ENCODE peak calls at places on chromosomes 12 and 14, in seven cellular contexts. Y is endothelial cell of umbilical vein, O is astrocyte, I is neural progenitor cell, C is Karpas-422, R is OCI-LY7, S is hepatocyte. J is an unnamed sample.

GRCh38 chr14:58107947-58108552 is 44.0 kb downstream of the ARMH4 start:
- DNase-seq in Y (peak; percentile 67), O (peak; percentile 40), I (peak; percentile 64), C (peak; percentile 91), R (peak; percentile 56), S (peak; percentile 72), J (peak; percentile 32)

GRCh38 chr12:17296882-17297281 is 690.9 kb upstream of the LMO3 start:
- DNase-seq in Y (no peak), O (no peak), I (no peak), C (no peak), R (no peak), S (no peak), J (no peak)

GRCh38 chr14:55974046-55974582 is 144.1 kb upstream of the PELI2 start:
- DNase-seq in Y (no peak), O (peak; percentile 54), I (no peak), C (no peak), R (no peak), S (no peak), J (no peak)

GRCh38 chr14:63468273-63468672 is 74.9 kb downstream of the PPP2R5E start:
- DNase-seq in Y (no peak), O (no peak), I (no peak), C (no peak), R (no peak), S (no peak), J (peak; percentile 70)

GRCh38 chr12:68240079-68240478 is 13.3 kb downstream of the IL22 start:
- DNase-seq in Y (peak; percentile 71), O (peak; percentile 86), I (no peak), C (no peak), R (no peak), S (peak; percentile 65), J (peak; percentile 80)

GRCh38 chr12:2892246-2892645 is 1.6 kb downstream of the TULP3 start:
- DNase-seq in Y (no peak), O (no peak), I (no peak), C (no peak), R (no peak), S (no peak), J (no peak)

GRCh38 chr12:69739287-69740191 is 879 bp downstream of the RAB3IP start:
- DNase-seq in Y (peak; percentile 55), O (peak; percentile 39), I (peak; percentile 87), C (peak; percentile 77), R (peak; percentile 81), S (peak; percentile 84), J (peak; percentile 86)

GRCh38 chr12:93714382-93714781 is 37.2 kb downstream of the CRADD start:
- DNase-seq in Y (no peak), O (peak; percentile 3), I (peak; percentile 65), C (no peak), R (no peak), S (no peak), J (no peak)

GRCh38 chr14:64700894-64701293 is 3.3 kb upstream of the PLEKHG3 start:
- DNase-seq in Y (no peak), O (no peak), I (no peak), C (no peak), R (no peak), S (no peak), J (no peak)

GRCh38 chr12:100953677-100954076 is 159.1 kb downstream of the ANO4 start:
- DNase-seq in Y (no peak), O (no peak), I (no peak), C (no peak), R (no peak), S (no peak), J (no peak)

GRCh38 chr14:61598980-61599379 is 96.3 kb upstream of the HIF1A start:
- DNase-seq in Y (peak; percentile 85), O (no peak), I (no peak), C (no peak), R (peak; percentile 57), S (no peak), J (no peak)

GRCh38 chr12:114046236-114046998 is 80.3 kb upstream of the RBM19 start:
- DNase-seq in Y (no peak), O (no peak), I (no peak), C (no peak), R (no peak), S (no peak), J (no peak)

GRCh38 chr14:53273671-53274072 is 120.5 kb upstream of the DDHD1 start:
- DNase-seq in Y (no peak), O (no peak), I (no peak), C (no peak), R (peak; percentile 46), S (no peak), J (peak; percentile 67)

GRCh38 chr14:36478782-36479181 is 41.2 kb downstream of the NKX2-1 start:
- DNase-seq in Y (no peak), O (peak; percentile 54), I (no peak), C (no peak), R (no peak), S (no peak), J (peak; percentile 92)

GRCh38 chr12:113700943-113701342 is 229.3 kb upstream of the LHX5 start:
- DNase-seq in Y (no peak), O (peak; percentile 23), I (peak; percentile 33), C (no peak), R (no peak), S (peak; percentile 28), J (peak; percentile 18)

GRCh38 chr12:6215932-6216494 is 15.8 kb downstream of the CD9 start:
- DNase-seq in Y (peak; percentile 92), O (peak; percentile 91), I (no peak), C (no peak), R (no peak), S (peak; percentile 81), J (peak; percentile 100)

GRCh38 chr12:1995205-1995896 is 8.9 kb downstream of the DCP1B start:
- DNase-seq in Y (no peak), O (no peak), I (no peak), C (no peak), R (no peak), S (no peak), J (no peak)

GRCh38 chr14:95674613-95675012 is 11.6 kb upstream of the TCL1B start:
- DNase-seq in Y (no peak), O (no peak), I (no peak), C (no peak), R (no peak), S (peak; percentile 46), J (no peak)

GRCh38 chr12:106631150-106631549 is 48.3 kb downstream of the RFX4 start:
- DNase-seq in Y (no peak), O (no peak), I (no peak), C (no peak), R (no peak), S (no peak), J (no peak)

GRCh38 chr12:106631797-106632196 is 49.0 kb downstream of the RFX4 start:
- DNase-seq in Y (no peak), O (no peak), I (no peak), C (no peak), R (no peak), S (no peak), J (no peak)

GRCh38 chr12:106632797-106633450 is 50.1 kb downstream of the RFX4 start:
- DNase-seq in Y (no peak), O (no peak), I (no peak), C (no peak), R (no peak), S (peak; percentile 39), J (no peak)

GRCh38 chr12:106633451-106633823 is 50.6 kb downstream of the RFX4 start:
- DNase-seq in Y (no peak), O (peak; percentile 36), I (no peak), C (no peak), R (no peak), S (peak; percentile 41), J (no peak)

GRCh38 chr12:106629797-106630669 is 47.2 kb downstream of the RFX4 start:
- DNase-seq in Y (peak; percentile 65), O (peak; percentile 36), I (no peak), C (no peak), R (no peak), S (no peak), J (peak; percentile 44)
- H3K4me1 ChIP-seq in Y (no peaks in the 10 kb centered on the region), O (peaks cover 25% of the 10 kb centered on the region), I (peaks cover 6% of the 10 kb centered on the region), C (no peaks in the 10 kb centered on the region), R (no peaks in the 10 kb centered on the region), S (peaks cover 11% of the 10 kb centered on the region), J (peaks cover 4% of the 10 kb centered on the region)

GRCh38 chr14:73441286-73441685 is 17.1 kb downstream of the NUMB start:
- DNase-seq in Y (no peak), O (no peak), I (no peak), C (no peak), R (no peak), S (no peak), J (no peak)

GRCh38 chr14:73437206-73437605 is 21.1 kb downstream of the NUMB start:
- DNase-seq in Y (no peak), O (no peak), I (no peak), C (no peak), R (no peak), S (no peak), J (no peak)

GRCh38 chr14:73443758-73444157 is 14.6 kb downstream of the NUMB start:
- DNase-seq in Y (no peak), O (no peak), I (no peak), C (no peak), R (no peak), S (no peak), J (no peak)

DNA sequence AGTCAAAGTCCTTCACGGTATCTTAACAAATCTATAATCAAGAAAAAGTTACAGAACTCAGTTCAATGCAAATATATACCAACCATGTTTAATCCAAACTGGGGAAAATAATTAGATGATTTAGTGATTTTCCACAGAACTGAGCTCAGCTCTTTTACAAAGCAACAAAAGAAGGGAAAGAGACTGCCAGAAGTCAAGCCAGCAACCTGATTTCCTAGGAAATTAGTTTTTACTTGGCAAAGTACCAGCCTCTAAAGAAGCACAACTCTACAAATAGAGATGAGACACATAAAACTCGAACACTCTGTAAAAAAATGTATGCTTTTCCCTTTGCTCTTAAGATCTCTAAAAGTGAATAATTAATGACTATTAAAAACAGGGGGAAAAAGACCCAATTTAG is 19.4 kb downstream of the NUMB start:
- DNase-seq in Y (peak; percentile 56), O (no peak), I (no peak), C (no peak), R (no peak), S (no peak), J (no peak)
- H3K79me2 ChIP-seq in Y (peaks cover 93% of the 10 kb centered on the region), O (peaks cover 94% of the 10 kb centered on the region), I (peaks cover 95% of the 10 kb centered on the region), C (peaks cover 70% of the 10 kb centered on the region), R (peaks cover 30% of the 10 kb centered on the region), S (peaks cover 100% of the 10 kb centered on the region), J (peaks cover 93% of the 10 kb centered on the region)

DNA sequence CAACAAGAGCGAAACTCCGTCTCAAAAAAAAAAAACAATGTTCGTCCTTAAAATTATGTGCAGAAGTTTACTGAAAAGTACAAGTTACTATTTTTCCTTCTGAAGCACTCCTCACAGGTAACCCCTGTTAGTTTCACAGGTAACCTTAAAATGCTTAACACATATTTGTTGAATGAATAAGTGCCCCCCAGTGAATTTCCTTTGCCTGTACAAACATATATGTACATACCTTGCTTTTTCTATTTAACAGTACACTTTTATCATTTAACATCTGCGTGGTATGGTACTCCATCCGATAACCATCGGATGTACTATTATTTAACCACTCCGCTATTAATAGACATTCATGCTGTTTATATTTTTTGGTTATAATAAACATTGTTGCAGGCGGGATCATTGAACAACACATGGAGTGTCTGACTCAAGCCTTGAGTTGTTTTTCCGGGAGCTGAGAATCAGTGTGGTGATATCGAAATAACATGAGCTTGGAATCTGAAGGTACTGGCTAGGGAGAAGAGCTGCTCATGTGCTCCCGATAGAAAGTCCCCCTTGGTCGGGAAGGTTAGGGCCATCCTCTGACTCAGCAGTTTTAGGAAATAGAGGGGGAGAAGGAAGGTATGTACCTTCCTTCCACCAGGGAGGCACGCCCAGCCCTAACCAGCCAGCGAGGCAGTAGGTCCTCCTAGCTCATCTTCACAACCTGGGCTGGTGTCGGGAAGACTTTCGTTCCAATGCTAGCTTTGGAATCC is 1.6 kb upstream of the RAB35 start:
- DNase-seq in Y (peak; percentile 52), O (no peak), I (peak; percentile 51), C (peak; percentile 59), R (peak; percentile 37), S (peak; percentile 37), J (peak; percentile 66)
- H3K27ac ChIP-seq in Y (peak overlapping the region; percentile 69), O (peak overlapping the region; percentile 45), I (no peak overlapping the region), C (peak overlapping the region; percentile 89), R (peak overlapping the region; percentile 77), S (peak overlapping the region; percentile 90), J (peak overlapping the region; percentile 76)

GRCh38 chr14:75523771-75524171 is 1.5 kb downstream of the BATF start:
- DNase-seq in Y (peak; percentile 80), O (no peak), I (no peak), C (no peak), R (no peak), S (no peak), J (no peak)
- H3K4me1 ChIP-seq in Y (peaks cover 25% of the 10 kb centered on the region), O (no peaks in the 10 kb centered on the region), I (peaks cover 4% of the 10 kb centered on the region), C (peaks cover 4% of the 10 kb centered on the region), R (peaks cover 22% of the 10 kb centered on the region), S (peaks cover 12% of the 10 kb centered on the region), J (peaks cover 8% of the 10 kb centered on the region)